ENCODE peak calls at places on chromosomes 16 and 17, in nine cellular contexts. R is brain microvascular endothelial cell, D is AG04450, G is heart right ventricle, J is adrenal gland, B is fibroblast of lung, T is heart left ventricle, E is mucosa of descending colon, U is OCI-LY7. Y is an unnamed sample.

GRCh38 chr16:86834451-86835035 is 256.2 kb downstream of the FOXL1 start:
- DNase-seq in R (peak), G (no peak), E (no peak), T (no peak), J (no peak), D (peak), U (no peak), B (peak), Y (peak)

GRCh38 chr17:48456584-48456983 is 26.6 kb upstream of the SKAP1 start:
- DNase-seq in D (no peak), J (peak), T (no peak), B (no peak), U (no peak), R (no peak), E (no peak), G (no peak), Y (no peak)

GRCh38 chr17:38575781-38576180 is 30.0 kb downstream of the SRCIN1 start:
- DNase-seq in B (no peak), E (no peak), U (no peak), J (no peak), D (no peak), G (no peak), T (no peak), R (no peak), Y (no peak)

GRCh38 chr17:68182940-68183551 is 64.8 kb upstream of the AMZ2 start:
- DNase-seq in T (no peak), J (no peak), D (no peak), R (no peak), B (no peak), E (peak), U (peak), G (no peak), Y (no peak)

GRCh38 chr17:74631468-74632195 is 8.1 kb upstream of the CD300E start:
- DNase-seq in T (no peak), J (peak), G (no peak), U (peak), R (no peak), E (no peak), D (no peak), B (no peak), Y (no peak)

GRCh38 chr17:78375401-78376079 is 2.9 kb upstream of the PGS1 start:
- DNase-seq in B (peak), R (peak), G (no peak), E (no peak), J (peak), T (peak), U (no peak), D (peak), Y (peak)

GRCh38 chr17:74519951-74520553 is 11.2 kb downstream of the CD300LB start:
- DNase-seq in J (peak), D (no peak), R (no peak), G (peak), U (no peak), T (no peak), B (no peak), E (no peak), Y (no peak)

GRCh38 chr17:2595200-2595599 is 1.7 kb downstream of the PAFAH1B1 start:
- DNase-seq in D (no peak), T (no peak), R (no peak), E (no peak), U (peak), B (no peak), G (no peak), J (no peak), Y (no peak)

GRCh38 chr16:47731252-47731651 is 270.1 kb downstream of the PHKB start:
- DNase-seq in J (peak), D (peak), G (no peak), T (no peak), B (peak), U (no peak), R (peak), E (no peak), Y (peak)

GRCh38 chr16:11032000-11032921 is 87.9 kb downstream of the CLEC16A start:
- DNase-seq in B (peak), T (no peak), J (peak), U (no peak), E (no peak), G (no peak), R (no peak), D (no peak), Y (no peak)

GRCh38 chr17:83192161-83192788 is 112.9 kb downstream of the METRNL start:
- DNase-seq in E (peak), U (no peak), T (peak), R (no peak), D (no peak), B (peak), G (no peak), J (no peak), Y (peak)

GRCh38 chr16:75258807-75259141 is 7.3 kb upstream of the BCAR1 start:
- DNase-seq in B (no peak), R (no peak), T (no peak), E (no peak), J (no peak), G (no peak), D (no peak), U (no peak), Y (no peak)

GRCh38 chr17:1607971-1608320 is 20.7 kb downstream of the SLC43A2 start:
- DNase-seq in E (no peak), G (no peak), B (no peak), U (no peak), D (no peak), T (no peak), R (no peak), J (no peak), Y (no peak)

GRCh38 chr16:67141391-67141790 is 9.4 kb downstream of the B3GNT9 start:
- DNase-seq in U (no peak), G (no peak), B (no peak), J (no peak), T (no peak), R (no peak), E (no peak), D (no peak), Y (no peak)

GRCh38 chr16:87244646-87245197 is 72.5 kb downstream of the C16orf95 start:
- DNase-seq in T (no peak), E (no peak), D (no peak), J (no peak), G (no peak), R (no peak), U (no peak), B (no peak), Y (no peak)

GRCh38 chr16:85211247-85211910 is 99.1 kb upstream of the CIBAR2 start:
- DNase-seq in G (no peak), R (peak), U (no peak), J (peak), E (no peak), T (no peak), B (peak), D (no peak), Y (peak)

GRCh38 chr17:21119247-21119944 is 7.4 kb upstream of the DHRS7B start:
- DNase-seq in R (peak), J (peak), D (peak), T (peak), U (peak), G (peak), B (peak), E (peak), Y (peak)

GRCh38 chr17:64661731-64661980 is 451 bp downstream of the SMURF2 start:
- DNase-seq in U (no peak), B (no peak), J (no peak), D (no peak), E (no peak), T (no peak), R (no peak), G (peak), Y (no peak)

DNA sequence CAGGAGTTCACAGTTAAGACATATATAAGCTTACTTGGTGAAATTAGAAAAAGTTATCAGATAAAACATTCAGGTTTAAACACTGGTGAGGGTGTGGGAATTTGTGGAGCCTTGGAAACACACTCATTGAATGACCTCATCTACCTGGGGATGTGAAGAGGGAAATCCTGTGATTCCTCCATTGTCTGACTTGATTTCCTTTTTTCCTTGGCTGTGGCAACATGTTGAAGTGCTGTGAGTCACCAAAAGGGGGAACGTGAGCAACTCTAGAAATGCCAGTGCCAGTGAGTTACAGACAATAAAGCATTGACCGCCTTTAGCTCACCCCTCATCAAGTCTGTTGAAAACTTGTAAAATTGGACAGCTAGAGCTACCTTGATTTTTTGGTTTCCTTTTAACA is 1.8 kb downstream of the HMOX2 start:
- DNase-seq in D (no peak), R (no peak), U (peak), B (peak), E (no peak), T (no peak), J (no peak), G (no peak), Y (peak)
- TF ChIP-seq CTCF in D (peak), R (peak), U (peak), B (peak), E (no peak), T (no peak), J (no peak), G (no peak), Y (peak)

GRCh38 chr17:35244345-35245195 is 1.7 kb downstream of the SLFN5 start:
- DNase-seq in J (peak), T (peak), B (peak), D (no peak), E (peak), U (peak), G (peak), R (peak), Y (peak)
- H3K4me3 ChIP-seq in J (peak), T (no peak), B (peak), D (peak), E (no peak), U (peak), G (peak), R (peak), Y (peak)

GRCh38 chr17:45131616-45132301 is 556 bp downstream of the PLCD3 start:
- DNase-seq in B (no peak), J (peak), G (peak), T (peak), R (no peak), D (no peak), U (peak), E (peak), Y (no peak)
- TF ChIP-seq CTCF in B (peak), J (peak), G (peak), T (peak), R (peak), D (peak), U (peak), E (peak), Y (peak)

GRCh38 chr17:81518785-81519283 is 6.2 kb upstream of the ACTG1 start:
- DNase-seq in R (no peak), U (peak), B (no peak), G (no peak), T (no peak), J (peak), D (no peak), E (peak), Y (no peak)

GRCh38 chr17:81522491-81523125 is 5.6 kb upstream of the FSCN2 start:
- DNase-seq in U (no peak), E (no peak), J (no peak), G (no peak), R (no peak), T (no peak), D (no peak), B (no peak), Y (no peak)

GRCh38 chr17:81519284-81520020 is 6.9 kb upstream of the ACTG1 start:
- DNase-seq in G (no peak), B (no peak), J (peak), U (peak), T (no peak), D (no peak), R (no peak), E (peak), Y (no peak)

GRCh38 chr17:81518113-81518784 is 5.7 kb upstream of the ACTG1 start:
- DNase-seq in R (no peak), D (no peak), B (peak), J (no peak), U (peak), G (no peak), E (no peak), T (no peak), Y (no peak)

GRCh38 chr17:81520021-81520894 is 7.7 kb upstream of the ACTG1 start:
- DNase-seq in G (no peak), T (no peak), D (no peak), R (no peak), U (no peak), E (peak), J (no peak), B (no peak), Y (no peak)
- H3K4me3 ChIP-seq in G (peak), T (no peak), D (no peak), R (no peak), U (peak), E (no peak), J (no peak), B (no peak), Y (no peak)

GRCh38 chr16:20359997-20360396 is 7.5 kb upstream of the UMOD start:
- DNase-seq in T (no peak), E (no peak), D (no peak), U (no peak), R (no peak), B (no peak), G (no peak), J (no peak), Y (no peak)
- TF ChIP-seq CTCF in T (peak), E (no peak), D (no peak), U (peak), R (no peak), B (no peak), G (peak), J (no peak), Y (no peak)

DNA sequence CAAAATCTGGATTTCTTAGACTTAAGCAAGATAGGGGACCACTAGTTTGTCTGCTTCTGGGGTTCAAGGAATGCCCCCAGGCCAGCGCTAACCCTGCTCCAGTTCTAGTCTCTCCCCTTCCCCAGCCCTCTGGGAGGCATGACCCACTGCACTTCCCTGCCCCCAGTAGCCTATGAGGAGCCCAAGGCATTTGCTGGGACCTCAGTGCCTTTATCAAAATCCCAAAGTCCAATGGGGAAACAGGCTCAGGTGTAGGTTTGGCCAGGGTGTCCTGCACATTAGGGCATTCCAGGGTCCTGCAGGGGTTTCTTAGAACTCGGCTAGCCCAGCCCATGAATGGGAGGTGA is 1.2 kb downstream of the IL4R start:
- DNase-seq in J (no peak), G (no peak), D (no peak), B (no peak), T (no peak), R (no peak), E (no peak), U (no peak), Y (no peak)
- H3K4me3 ChIP-seq in J (no peak), G (peak), D (peak), B (peak), T (no peak), R (peak), E (no peak), U (peak), Y (peak)

DNA sequence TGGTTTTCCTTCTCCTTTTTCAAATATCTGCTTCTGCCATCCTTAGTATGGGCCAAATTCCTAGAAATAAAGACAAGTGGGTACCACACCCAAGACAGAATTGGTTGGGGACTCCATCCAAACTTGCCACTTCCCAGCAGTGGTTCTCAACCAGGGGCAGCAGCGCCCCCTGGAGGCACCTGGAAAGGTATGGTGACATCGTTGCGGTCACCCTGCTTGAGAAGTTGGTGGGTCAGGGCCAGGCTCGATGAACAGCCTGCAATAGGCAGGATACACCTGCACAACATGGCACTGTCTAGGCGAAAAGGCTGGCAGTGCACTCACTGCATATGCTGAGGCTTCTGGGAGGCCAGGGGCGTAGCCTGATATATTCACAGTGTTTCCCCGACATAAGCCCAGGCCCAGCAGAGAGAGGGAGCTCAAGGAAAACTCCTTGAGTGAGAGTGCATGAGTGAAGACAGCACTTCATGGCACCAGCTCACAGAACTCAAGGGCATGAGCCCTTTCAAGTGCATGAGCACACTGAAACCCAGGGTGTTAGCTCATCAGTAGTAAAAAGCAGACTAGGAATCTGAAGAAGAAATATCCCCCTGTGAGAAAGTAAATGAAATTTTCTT is 57.7 kb downstream of the CMC2 start:
- DNase-seq in R (no peak), T (peak), J (peak), G (peak), D (no peak), B (peak), U (peak), E (peak), Y (peak)
- TF ChIP-seq CTCF in R (peak), T (peak), J (peak), G (peak), D (peak), B (peak), U (peak), E (peak), Y (peak)

GRCh38 chr17:40612510-40613244 is 34.9 kb downstream of the SMARCE1 start:
- DNase-seq in U (no peak), R (no peak), B (no peak), E (no peak), D (no peak), T (no peak), J (no peak), G (no peak), Y (no peak)
- H3K4me3 ChIP-seq in U (no peak), R (no peak), B (no peak), E (no peak), D (no peak), T (no peak), J (no peak), G (no peak), Y (no peak)

Y was measured in astrocyte of the spinal cord.